ENCODE peak calls at places on chromosome 1, in ten cellular contexts. X is breast epithelium, E is ovary, S is body of pancreas, U is lower leg skin, C is GM12892, J is A549, D is tibial nerve, A is uterus, G is heart left ventricle. N is an unnamed sample.

GRCh38 chr1:29388170-29388569 is 151.8 kb downstream of the PTPRU start:
- DNase-seq in C (no peak), G (no peak), D (no peak), X (no peak), E (no peak), A (no peak), U (peak; percentile 9), J (no peak), S (no peak), N (no peak)

GRCh38 chr1:20366766-20367602 is 76.3 kb downstream of the VWA5B1 start:
- DNase-seq in C (no peak), D (no peak), A (no peak), E (no peak), U (no peak), J (peak; percentile 76), G (peak; percentile 32), X (no peak), S (peak; percentile 44), N (no peak)

GRCh38 chr1:240414237-240414636 is 197.7 kb downstream of the GREM2 start:
- DNase-seq in C (no peak), D (no peak), G (no peak), S (no peak), X (no peak), E (no peak), A (no peak), J (no peak), U (no peak), N (no peak)

GRCh38 chr1:55150880-55151582 is 64.1 kb downstream of the USP24 start:
- DNase-seq in G (no peak), E (no peak), J (no peak), D (no peak), U (no peak), X (no peak), A (no peak), C (no peak), S (peak; percentile 7), N (no peak)

GRCh38 chr1:8430476-8430875 is 112.6 kb downstream of the SLC45A1 start:
- DNase-seq in E (no peak), U (no peak), C (no peak), S (no peak), J (no peak), G (no peak), D (no peak), A (no peak), X (no peak), N (no peak)

GRCh38 chr1:39501666-39502065 is 10.2 kb downstream of the BMP8A start:
- DNase-seq in U (no peak), A (no peak), X (no peak), E (no peak), S (no peak), C (no peak), J (no peak), D (no peak), G (no peak), N (peak; percentile 57)

GRCh38 chr1:20472860-20473711 is 12.9 kb downstream of the CAMK2N1 start:
- DNase-seq in E (peak; percentile 88), U (no peak), J (peak; percentile 85), C (no peak), A (peak; percentile 53), S (peak; percentile 51), D (no peak), X (no peak), G (peak; percentile 59), N (no peak)

GRCh38 chr1:94620345-94621031 is 78.9 kb upstream of the F3 start:
- DNase-seq in C (no peak), E (no peak), D (no peak), A (no peak), X (no peak), U (no peak), G (no peak), J (no peak), S (no peak), N (no peak)

GRCh38 chr1:2212167-2212541 is 16.0 kb upstream of the SKI start:
- DNase-seq in U (no peak), X (no peak), G (no peak), E (no peak), J (no peak), C (no peak), D (no peak), S (no peak), A (no peak), N (no peak)

GRCh38 chr1:2214541-2215241 is 13.4 kb upstream of the SKI start:
- DNase-seq in X (no peak), E (peak; percentile 88), C (no peak), A (peak; percentile 64), D (no peak), G (peak; percentile 70), U (no peak), J (no peak), S (no peak), N (no peak)

GRCh38 chr1:2210786-2211185 is 16.2 kb upstream of the FAAP20 start:
- DNase-seq in C (no peak), S (no peak), U (no peak), D (no peak), X (no peak), E (peak; percentile 47), J (no peak), G (no peak), A (no peak), N (no peak)

GRCh38 chr1:2213576-2214505 is 14.3 kb upstream of the SKI start:
- DNase-seq in G (peak; percentile 90), X (no peak), J (no peak), U (peak; percentile 96), A (peak; percentile 93), C (no peak), E (peak; percentile 93), S (peak; percentile 41), D (peak; percentile 82), N (no peak)

DNA sequence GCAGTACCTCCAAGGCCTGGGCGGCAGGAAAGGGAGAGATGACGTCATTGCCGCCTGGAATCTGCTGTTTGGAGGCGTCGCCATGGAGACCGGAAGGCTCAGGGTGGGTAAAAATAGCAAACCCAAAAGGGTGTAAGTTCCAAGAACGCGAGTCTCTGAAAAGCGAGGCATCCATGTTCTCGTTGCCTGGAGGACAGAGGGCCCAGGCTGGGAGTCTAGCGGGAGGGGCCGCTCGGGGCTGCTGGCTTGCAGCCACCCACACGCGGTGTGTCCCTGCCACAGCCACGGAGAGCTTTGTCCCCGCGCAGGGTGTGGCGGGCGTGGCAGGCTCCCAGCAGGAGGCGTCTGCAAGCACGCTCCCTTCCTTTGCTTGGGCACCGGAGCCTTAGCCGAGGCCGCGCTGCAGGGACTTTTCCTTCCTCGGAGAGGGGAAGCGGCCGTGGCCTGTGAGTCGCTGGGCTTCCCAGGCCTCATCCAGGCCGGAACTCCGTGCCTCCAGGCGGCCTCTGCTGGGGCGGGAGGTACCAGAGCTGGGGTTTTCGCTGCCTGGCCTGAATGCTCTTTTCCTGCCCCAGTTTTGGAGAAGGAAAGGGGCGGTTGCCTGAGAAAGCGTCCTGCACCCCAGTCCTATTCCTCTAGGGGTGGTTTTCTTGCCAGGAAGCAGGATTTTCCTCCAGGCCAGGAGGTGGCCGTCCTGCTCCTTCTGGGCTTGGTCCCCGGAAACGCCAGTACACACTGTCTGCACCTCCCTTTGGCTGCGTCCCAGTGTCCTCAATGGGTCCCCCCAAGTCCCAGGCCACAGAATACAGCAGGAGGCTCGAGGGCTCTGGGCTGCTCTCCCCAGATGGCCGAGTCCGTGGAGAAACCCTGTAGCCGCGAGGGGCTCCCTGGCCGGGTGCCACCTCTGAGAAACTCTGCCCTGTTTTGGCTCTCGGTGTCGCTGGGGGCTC is 15.3 kb upstream of the SKI start:
- DNase-seq in D (peak; percentile 91), C (no peak), U (peak; percentile 97), E (peak; percentile 97), G (peak; percentile 94), J (peak; percentile 90), X (peak; percentile 81), A (peak; percentile 97), S (peak; percentile 92), N (peak; percentile 87)
- TF ChIP-seq POLR2A in D (no peak), C (no peak), U (no peak), E (peak; percentile 60), G (no peak), J (peak; percentile 41), X (no peak), A (peak; percentile 73), S (no peak), N (no peak)

GRCh38 chr1:43763497-43763973 is 56.2 kb downstream of the ST3GAL3 start:
- DNase-seq in A (peak; percentile 86), X (peak; percentile 58), E (peak; percentile 68), G (peak; percentile 67), S (peak; percentile 86), D (peak; percentile 88), U (peak; percentile 89), C (peak; percentile 25), J (peak; percentile 41), N (peak; percentile 50)
- TF ChIP-seq POLR2A in A (no peak), X (no peak), E (no peak), G (no peak), S (no peak), D (no peak), U (no peak), C (no peak), J (no peak), N (no peak)

GRCh38 chr1:101299166-101299565 is 62.3 kb downstream of the S1PR1 start:
- DNase-seq in X (no peak), D (no peak), C (no peak), A (no peak), U (no peak), G (no peak), S (no peak), E (no peak), J (no peak), N (no peak)

GRCh38 chr1:101301446-101301845 is 64.6 kb downstream of the S1PR1 start:
- DNase-seq in J (no peak), D (no peak), G (no peak), A (no peak), U (no peak), X (no peak), C (no peak), S (no peak), E (no peak), N (no peak)

GRCh38 chr1:101300916-101301315 is 64.1 kb downstream of the S1PR1 start:
- DNase-seq in D (no peak), E (no peak), J (no peak), G (no peak), X (no peak), A (no peak), C (no peak), S (no peak), U (no peak), N (no peak)

GRCh38 chr1:101299710-101300109 is 62.9 kb downstream of the S1PR1 start:
- DNase-seq in X (no peak), S (no peak), G (no peak), D (no peak), C (no peak), A (no peak), J (no peak), U (no peak), E (no peak), N (no peak)

DNA sequence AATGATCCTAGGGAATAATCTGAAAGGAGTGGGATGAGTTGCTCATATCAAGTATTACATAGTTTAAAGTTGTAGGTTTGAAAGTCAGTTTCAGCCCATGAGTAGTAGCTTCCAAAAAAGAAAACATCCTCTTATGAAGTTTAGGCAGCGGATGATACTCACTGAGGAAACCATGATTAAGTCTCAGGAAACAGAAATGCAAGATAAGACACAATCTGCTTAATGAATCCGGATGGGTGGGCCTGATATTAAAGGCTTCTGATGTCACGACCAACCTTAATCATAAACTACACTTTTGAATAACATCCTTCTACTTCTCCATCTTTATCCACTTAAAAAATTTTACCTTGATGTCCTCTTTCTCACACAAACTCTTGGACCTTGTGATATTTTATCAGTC is 61.8 kb downstream of the S1PR1 start:
- DNase-seq in S (no peak), A (no peak), U (no peak), X (no peak), J (no peak), G (no peak), D (no peak), E (no peak), C (no peak), N (no peak)
- TF ChIP-seq POLR2A in S (no peak), A (no peak), U (no peak), X (no peak), J (no peak), G (no peak), D (no peak), E (no peak), C (no peak), N (no peak)

GRCh38 chr1:246567258-246568235 is 1.3 kb downstream of the CNST start:
- DNase-seq in E (no peak), D (no peak), X (no peak), S (no peak), J (no peak), G (no peak), C (no peak), U (no peak), A (no peak), N (no peak)
- TF ChIP-seq POLR2A in E (no peak), D (no peak), X (no peak), S (no peak), J (no peak), G (no peak), C (no peak), U (no peak), A (no peak), N (no peak)